ENCODE peak calls at places on chromosomes 11 and 22, in nine cellular contexts. V is heart left ventricle, O is HCT116, Z is adrenal gland, H is transverse colon, N is lower leg skin, F is ovary, E is IMR-90, S is Peyer's patch. Q is an unnamed sample.

GRCh38 chr11:76186776-76187279 is 19.5 kb downstream of the WNT11 start:
- DNase-seq in V (no peak), O (no peak), Z (peak), H (no peak), N (no peak), F (peak), E (no peak), S (no peak), Q (no peak)

GRCh38 chr22:23888615-23889401 is 5.4 kb upstream of the MIF start:
- DNase-seq in V (no peak), O (no peak), Z (peak), H (no peak), N (no peak), F (no peak), E (peak), S (no peak), Q (no peak)

GRCh38 chr11:129192150-129192549 is at the start of gene ARHGAP32:
- DNase-seq in V (no peak), O (no peak), Z (no peak), H (peak), N (no peak), F (no peak), E (no peak), S (no peak), Q (no peak)

GRCh38 chr11:64729851-64730382 is 6.9 kb upstream of the NRXN2 start:
- DNase-seq in V (no peak), O (no peak), Z (peak), H (peak), N (no peak), F (no peak), E (no peak), S (peak), Q (no peak)

GRCh38 chr11:13224324-13224723 is 53.3 kb upstream of the BMAL1 start:
- DNase-seq in V (no peak), O (no peak), Z (no peak), H (no peak), N (no peak), F (no peak), E (no peak), S (no peak), Q (no peak)

GRCh38 chr22:17785185-17786184 is 11.2 kb upstream of the BID start:
- DNase-seq in V (no peak), O (peak), Z (peak), H (peak), N (no peak), F (peak), E (no peak), S (peak), Q (no peak)

GRCh38 chr22:39243443-39244072 is 1.2 kb downstream of the PDGFB start:
- DNase-seq in V (no peak), O (no peak), Z (no peak), H (no peak), N (no peak), F (no peak), E (no peak), S (no peak), Q (no peak)

GRCh38 chr11:90218606-90219005 is 4.2 kb downstream of the CHORDC1 start:
- DNase-seq in V (peak), O (no peak), Z (peak), H (no peak), N (no peak), F (no peak), E (no peak), S (no peak), Q (no peak)

GRCh38 chr11:44065161-44065571 is 904 bp upstream of the ACCS start:
- DNase-seq in V (no peak), O (no peak), Z (no peak), H (no peak), N (peak), F (no peak), E (no peak), S (no peak), Q (no peak)

GRCh38 chr22:29391546-29391945 is 3.2 kb upstream of the AP1B1 start:
- DNase-seq in V (no peak), O (no peak), Z (no peak), H (no peak), N (no peak), F (no peak), E (no peak), S (no peak), Q (peak)

GRCh38 chr22:30701872-30702271 is 7.2 kb downstream of the OSBP2 start:
- DNase-seq in V (no peak), O (peak), Z (no peak), H (no peak), N (no peak), F (no peak), E (peak), S (no peak), Q (no peak)

GRCh38 chr11:130773436-130773835 is 142.8 kb downstream of the SNX19 start:
- DNase-seq in V (no peak), O (no peak), Z (no peak), H (no peak), N (no peak), F (no peak), E (no peak), S (no peak), Q (no peak)

GRCh38 chr11:96342971-96343711 is at the start of gene MAML2:
- DNase-seq in V (peak), O (peak), Z (peak), H (peak), N (peak), F (peak), E (peak), S (peak), Q (peak)

GRCh38 chr11:129364143-129364654 is 11.4 kb upstream of the BARX2 start:
- DNase-seq in V (peak), O (peak), Z (peak), H (peak), N (peak), F (peak), E (peak), S (peak), Q (no peak)

DNA sequence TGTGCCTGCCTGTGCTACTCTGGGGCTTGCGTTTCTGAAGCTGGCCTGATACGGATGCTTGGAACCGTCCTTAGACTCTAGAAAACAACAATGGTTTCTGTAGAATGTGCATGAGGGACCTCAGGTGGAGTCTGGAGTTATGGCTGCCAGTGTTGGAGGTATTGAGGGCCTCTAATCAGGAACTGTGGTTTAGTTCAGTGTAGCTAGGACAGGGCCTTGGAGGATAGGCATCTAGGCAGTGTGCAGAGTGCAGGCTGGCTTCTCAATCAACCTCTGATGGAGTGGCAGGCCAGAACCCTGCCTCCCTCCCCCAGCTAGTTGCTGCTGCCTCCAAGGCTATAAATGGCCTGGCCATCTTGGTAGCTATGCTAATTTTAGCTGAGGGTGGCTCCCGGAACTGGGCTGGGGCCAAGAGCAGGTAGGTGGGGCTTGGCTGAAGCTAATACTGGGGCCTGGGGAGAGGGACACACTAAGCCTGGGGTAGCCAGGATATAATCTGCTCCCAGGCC is 4.0 kb downstream of the STIM1 start:
- DNase-seq in V (peak), O (no peak), Z (no peak), H (peak), N (no peak), F (no peak), E (no peak), S (no peak), Q (no peak)
- H3K4me3 ChIP-seq in V (no peak), O (peak), Z (peak), H (no peak), N (no peak), F (peak), E (no peak), S (peak), Q (peak)

GRCh38 chr11:47924184-47924671 is 56.1 kb upstream of the PTPRJ start:
- DNase-seq in V (no peak), O (peak), Z (peak), H (no peak), N (no peak), F (no peak), E (peak), S (no peak), Q (no peak)
- TF ChIP-seq POLR2A in V (no peak), O (no peak), Z (peak), H (no peak), N (no peak), F (no peak), E (no peak), S (no peak), Q (no peak)

GRCh38 chr11:133243832-133244231 is 288.5 kb downstream of the OPCML start:
- DNase-seq in V (no peak), O (no peak), Z (no peak), H (no peak), N (no peak), F (no peak), E (no peak), S (no peak), Q (no peak)
- TF ChIP-seq CTCF in V (no peak), O (no peak), Z (no peak), H (no peak), N (no peak), F (no peak), E (no peak), S (no peak), Q (no peak)

GRCh38 chr11:62545437-62546243 is 966 bp downstream of the AHNAK start:
- DNase-seq in V (peak), O (peak), Z (peak), H (peak), N (peak), F (peak), E (peak), S (peak), Q (peak)
- H3K4me3 ChIP-seq in V (peak), O (peak), Z (peak), H (peak), N (peak), F (peak), E (peak), S (peak), Q (peak)

DNA sequence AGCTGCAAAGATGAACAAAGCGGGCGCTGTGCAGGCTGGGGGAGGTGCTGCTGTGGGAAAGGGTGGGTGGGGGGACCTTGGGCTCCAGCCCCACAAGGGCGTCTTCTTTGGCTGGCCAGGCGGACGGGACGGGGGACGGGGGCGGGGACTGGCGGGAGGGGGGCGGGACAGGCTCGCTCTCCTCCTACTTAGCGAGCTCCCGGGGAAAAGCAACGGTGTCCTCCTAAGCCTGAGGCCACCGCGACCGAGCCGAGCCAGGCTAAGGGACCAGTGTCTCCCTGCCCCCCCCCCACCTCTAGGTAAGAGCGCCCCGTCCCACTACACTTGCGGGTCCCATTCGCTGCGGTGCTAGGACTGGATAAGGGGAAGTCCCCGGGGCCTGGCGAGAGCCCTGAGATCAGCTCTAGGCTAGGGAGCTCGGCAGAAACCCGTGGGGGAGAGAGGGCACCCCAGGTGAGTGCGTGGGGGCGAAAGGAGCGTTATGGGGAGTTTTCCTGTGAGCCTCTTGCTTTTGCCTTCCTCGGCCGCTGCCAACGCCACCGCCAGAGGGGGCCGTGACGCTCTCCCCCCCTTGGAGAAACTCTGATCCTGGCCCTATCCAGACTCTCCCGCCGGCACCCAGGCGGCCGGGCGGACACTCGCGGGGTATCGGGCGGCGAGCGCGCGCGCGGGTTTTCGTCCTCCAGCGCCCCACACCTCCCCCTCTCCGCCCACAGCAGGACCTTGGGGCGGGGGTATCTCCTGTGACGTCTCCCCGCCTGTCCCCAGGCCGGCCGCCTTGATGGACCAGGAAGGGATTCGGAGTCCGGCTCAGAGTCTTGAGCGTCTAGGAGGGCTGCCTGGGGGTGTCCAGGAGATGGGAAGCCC is at the start of gene PHLDB1:
- DNase-seq in V (peak), O (no peak), Z (peak), H (peak), N (peak), F (peak), E (peak), S (peak), Q (peak)
- TF ChIP-seq POLR2A in V (peak), O (peak), Z (peak), H (peak), N (no peak), F (peak), E (peak), S (peak), Q (peak)

Q was measured in suprapubic skin.